ENCODE peak calls at places on chromosome 20, in seven cellular contexts. M is astrocyte of the spinal cord; V is mesothelial cell of epicardium; Q is activated CD8-positive, alpha-beta T cell treated with anti-CD3 and anti-CD28 coated beads for 36 hours; B is fibroblast of lung; F is IMR-90; A is RWPE2. G is an unnamed sample.

GRCh38 chr20:15163632-15164031 is 826.2 kb upstream of the FLRT3 start:
- DNase-seq in Q (no peak), B (no peak), A (no peak), F (no peak), V (no peak), M (no peak), G (no peak)

GRCh38 chr20:19251958-19252669 is 39.7 kb downstream of the SLC24A3 start:
- DNase-seq in B (no peak), M (no peak), Q (no peak), V (no peak), A (no peak), F (no peak), G (no peak)

GRCh38 chr20:8756410-8756809 is 312.5 kb upstream of the PLCB4 start:
- DNase-seq in A (no peak), Q (no peak), M (peak; percentile 91), V (no peak), B (peak; percentile 95), F (peak; percentile 96), G (peak; percentile 94)

GRCh38 chr20:31505903-31506302 is 8.3 kb upstream of the HM13 start:
- DNase-seq in A (no peak), F (no peak), Q (no peak), M (no peak), V (no peak), B (no peak), G (no peak)

GRCh38 chr20:54364365-54364764 is 111.0 kb upstream of the DOK5 start:
- DNase-seq in M (no peak), F (no peak), V (no peak), Q (no peak), A (no peak), B (no peak), G (no peak)

GRCh38 chr20:41116282-41116960 is 20.9 kb upstream of the PLCG1 start:
- DNase-seq in V (no peak), F (no peak), A (no peak), Q (no peak), B (no peak), M (no peak), G (no peak)

GRCh38 chr20:53859684-53860083 is 210.7 kb downstream of the BCAS1 start:
- DNase-seq in B (peak; percentile 23), V (no peak), F (no peak), M (no peak), Q (no peak), A (no peak), G (no peak)

GRCh38 chr20:43508604-43509040 is 1.1 kb downstream of the L3MBTL1 start:
- DNase-seq in V (no peak), A (no peak), Q (no peak), M (no peak), B (no peak), F (no peak), G (no peak)

DNA sequence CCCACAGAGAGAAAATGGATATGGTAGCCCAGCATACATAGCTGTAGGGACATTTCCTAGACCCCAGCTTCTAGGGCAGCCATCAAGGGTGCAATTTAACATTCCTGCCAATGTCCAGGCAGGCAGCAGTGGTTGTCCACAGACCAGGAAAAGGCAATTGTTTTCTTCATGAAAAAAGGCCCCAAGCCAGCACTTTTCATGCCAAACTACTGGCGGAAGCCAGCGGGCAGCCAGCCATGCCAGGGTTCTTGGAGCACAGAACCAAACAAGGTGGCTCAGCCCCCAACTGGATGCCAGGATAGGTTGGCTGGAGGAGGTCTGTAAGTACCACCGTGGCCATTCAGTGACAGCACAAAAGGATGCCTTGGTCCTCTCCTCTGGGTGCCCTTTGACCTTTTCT is 94.6 kb downstream of the BANF2 start:
- DNase-seq in M (no peak), V (no peak), A (no peak), F (no peak), B (no peak), Q (no peak), G (no peak)
- TF ChIP-seq CTCF in M (no peak), V (no peak), A (no peak), F (no peak), B (no peak), Q (no peak), G (no peak)

GRCh38 chr20:25197173-25197869 is 1.8 kb downstream of the ENTPD6 start:
- DNase-seq in Q (peak; percentile 25), M (no peak), F (no peak), B (no peak), A (no peak), V (no peak), G (no peak)

GRCh38 chr20:25194333-25194972 is 1.1 kb upstream of the ENTPD6 start:
- DNase-seq in M (no peak), A (no peak), Q (no peak), V (no peak), F (no peak), B (no peak), G (no peak)

GRCh38 chr20:25196701-25197120 is 1.2 kb downstream of the ENTPD6 start:
- DNase-seq in M (peak; percentile 7), Q (peak; percentile 27), F (no peak), V (no peak), A (no peak), B (no peak), G (no peak)

GRCh38 chr20:25195962-25196700 is 619 bp downstream of the ENTPD6 start:
- DNase-seq in Q (peak; percentile 53), B (peak; percentile 15), M (no peak), F (peak; percentile 5), V (peak; percentile 68), A (no peak), G (peak; percentile 6)

DNA sequence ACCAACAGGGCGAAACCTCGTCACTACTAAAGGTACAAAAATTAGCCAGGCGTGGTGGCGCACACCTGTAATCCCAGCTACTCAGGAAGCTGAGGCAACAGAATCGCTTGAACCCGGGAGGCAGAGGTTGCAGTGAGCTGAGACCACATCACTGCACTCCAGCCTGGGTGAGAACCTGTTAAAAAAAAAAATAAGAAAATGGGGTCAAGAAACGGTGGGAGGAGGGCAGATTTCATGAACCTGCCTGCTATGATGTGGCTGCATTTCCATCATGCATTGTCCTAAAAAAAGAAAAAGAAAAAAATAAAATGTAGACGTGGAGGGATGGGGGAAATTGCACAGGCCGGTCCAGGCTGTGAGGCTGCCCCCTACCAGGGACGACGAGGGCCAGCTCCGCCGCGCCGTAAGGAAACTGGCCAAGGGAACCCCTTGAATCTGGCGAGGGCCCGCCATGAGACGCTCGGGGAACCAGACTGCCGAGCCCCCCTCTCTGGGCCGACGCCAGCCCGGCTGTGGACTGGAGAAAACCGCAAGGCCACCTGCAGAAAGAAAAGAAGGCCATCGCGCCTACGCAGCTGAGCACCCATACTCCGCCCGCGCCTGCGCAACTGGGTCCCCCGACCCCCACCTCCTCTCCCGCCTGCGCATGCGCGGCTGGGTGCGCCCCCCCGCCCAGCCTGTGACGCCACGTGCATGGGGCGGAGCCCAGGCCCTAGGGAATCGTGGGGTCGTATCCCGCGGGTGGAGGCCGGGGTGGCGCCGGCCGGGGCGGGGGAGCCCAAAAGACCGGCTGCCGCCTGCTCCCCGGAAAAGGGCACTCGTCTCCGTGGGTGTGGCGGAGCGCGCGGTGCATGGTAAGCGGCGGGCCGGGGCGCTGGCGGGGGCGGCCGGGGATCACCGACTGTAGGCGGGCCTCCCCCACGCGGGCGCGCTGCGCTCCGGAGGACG is at the start of gene ENTPD6:
- DNase-seq in V (peak; percentile 97), M (peak; percentile 88), A (peak; percentile 87), Q (peak; percentile 92), F (peak; percentile 81), B (peak; percentile 83), G (peak; percentile 67)
- TF ChIP-seq CTCF in V (no peak), M (peak; percentile 46), A (peak; percentile 41), Q (no peak), F (peak; percentile 23), B (peak; percentile 9), G (peak; percentile 18)

DNA sequence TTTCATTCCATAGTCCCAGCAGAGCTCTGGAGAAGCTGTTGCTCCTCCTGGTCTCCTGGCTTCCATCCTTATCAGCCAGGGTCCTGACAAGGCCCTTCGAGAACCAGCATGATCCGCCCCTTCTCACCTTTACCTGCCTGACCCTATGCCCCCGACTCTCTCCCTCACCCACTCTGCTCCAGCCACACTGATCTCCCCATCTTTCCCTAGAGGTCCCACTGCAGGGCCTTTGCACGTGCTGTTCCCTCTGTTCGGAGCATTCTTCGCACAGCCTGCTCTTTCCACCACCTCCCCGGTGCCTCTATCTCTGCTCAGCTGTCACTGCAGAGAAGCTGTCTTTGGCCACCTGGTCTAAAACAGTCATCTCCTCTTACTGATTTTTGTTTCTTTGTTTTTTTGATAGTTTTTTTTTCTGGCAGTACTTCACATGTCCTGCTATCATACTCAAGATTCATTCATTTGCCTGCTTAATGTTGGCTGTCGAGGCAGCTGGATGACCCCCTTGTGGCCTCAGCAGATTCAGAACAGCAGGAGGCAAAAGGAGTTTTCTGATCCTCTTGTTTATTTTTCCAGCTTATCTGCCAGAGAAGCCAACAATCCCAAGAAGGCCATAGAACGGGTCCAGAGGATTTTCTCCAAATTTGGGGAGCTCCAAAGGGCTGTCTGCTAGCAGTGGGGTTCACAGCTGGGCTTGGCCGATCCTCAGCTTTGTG is 1.6 kb upstream of the PTGIS start:
- DNase-seq in B (peak; percentile 62), V (no peak), M (no peak), A (peak; percentile 63), F (peak; percentile 57), Q (no peak), G (no peak)
- TF ChIP-seq CTCF in B (no peak), V (no peak), M (no peak), A (no peak), F (no peak), Q (no peak), G (no peak)

GRCh38 chr20:48724891-48725588 is 102.8 kb downstream of the PREX1 start:
- DNase-seq in A (no peak), B (no peak), Q (no peak), F (no peak), V (no peak), M (no peak), G (no peak)

GRCh38 chr20:48722002-48722731 is 105.6 kb downstream of the PREX1 start:
- DNase-seq in V (no peak), F (peak; percentile 32), M (peak; percentile 86), A (no peak), Q (no peak), B (peak; percentile 92), G (peak; percentile 51)

GRCh38 chr20:48725589-48725991 is 102.2 kb downstream of the PREX1 start:
- DNase-seq in B (peak; percentile 68), A (no peak), M (no peak), Q (peak; percentile 30), F (peak; percentile 7), V (no peak), G (peak; percentile 17)

GRCh38 chr20:48722737-48723191 is 105.0 kb downstream of the PREX1 start:
- DNase-seq in B (peak; percentile 50), Q (peak; percentile 60), A (peak; percentile 73), F (no peak), V (no peak), M (peak; percentile 68), G (peak; percentile 8)

DNA sequence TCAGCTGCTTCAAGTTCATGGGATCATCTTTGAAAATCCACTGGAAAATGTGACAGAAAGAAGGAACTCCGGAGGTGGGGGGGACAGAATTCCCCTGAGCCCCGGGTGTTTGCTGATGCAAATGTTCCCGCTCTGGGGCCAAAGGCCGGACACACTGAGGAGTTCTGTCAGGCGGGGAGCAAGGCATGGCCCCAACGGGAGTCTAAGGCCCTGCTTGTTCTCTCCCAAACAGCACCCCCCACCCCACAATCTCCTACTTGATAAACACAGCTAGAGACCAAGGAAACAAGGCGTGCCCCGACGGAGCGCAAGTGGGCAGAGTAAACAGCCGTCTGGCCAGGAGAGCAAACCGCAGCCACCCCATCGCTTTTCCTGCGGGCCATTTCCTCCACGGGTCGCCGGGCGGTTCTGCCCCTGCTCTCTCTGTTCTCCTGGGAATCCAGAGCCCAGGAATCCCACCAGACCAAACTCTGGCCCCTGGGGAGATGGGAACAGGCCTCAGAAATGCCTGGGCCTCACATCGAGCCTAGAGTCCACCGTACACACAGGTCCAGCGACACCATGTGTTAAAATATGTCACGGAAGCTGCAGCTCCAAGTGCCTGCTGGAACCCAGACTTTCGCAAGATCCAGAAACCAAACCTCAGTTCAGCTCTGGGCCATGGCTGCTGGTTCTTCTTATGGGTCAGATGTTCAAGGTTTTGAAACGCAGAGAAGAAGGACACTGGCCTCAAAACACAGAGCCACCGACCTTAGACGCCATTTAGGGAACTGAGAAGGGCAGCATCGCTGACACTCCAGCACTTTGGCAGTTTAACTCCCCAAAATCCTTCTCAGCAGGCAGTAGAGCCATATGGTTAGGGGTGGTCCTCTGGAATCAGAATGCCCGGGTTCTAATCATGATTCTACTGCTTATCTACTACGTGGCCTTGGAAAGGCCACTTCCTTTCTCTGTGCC is 104.2 kb downstream of the PREX1 start:
- DNase-seq in V (no peak), B (no peak), Q (no peak), M (peak; percentile 72), F (no peak), A (peak; percentile 80), G (no peak)
- TF ChIP-seq CTCF in V (no peak), B (no peak), Q (no peak), M (no peak), F (no peak), A (no peak), G (no peak)

G was measured in HFFc6.